ENCODE peak calls at places on chromosomes 4 and X, in seven cellular contexts. Y, K, F, M, I, X and P are unnamed samples.

GRCh38 chr4:17771284-17771908 is 10.0 kb downstream of the FAM184B start:
- DNase-seq in Y (no peak), K (no peak), F (no peak), M (no peak), I (no peak), X (no peak), P (no peak)

GRCh38 chr4:41061482-41062185 is 152.7 kb downstream of the APBB2 start:
- DNase-seq in Y (no peak), K (no peak), F (no peak), M (peak), I (no peak), X (no peak), P (peak)

GRCh38 chr4:180799798-180800197 is 1443.4 kb upstream of the TENM3 start:
- DNase-seq in Y (no peak), K (no peak), F (no peak), M (peak), I (no peak), X (no peak), P (no peak)

GRCh38 chr4:8225704-8226443 is 26.8 kb downstream of the SH3TC1 start:
- DNase-seq in Y (no peak), K (no peak), F (peak), M (no peak), I (no peak), X (peak), P (no peak)

GRCh38 chrX:97743014-97743413 is 859.3 kb downstream of the RPA4 start:
- DNase-seq in Y (no peak), K (no peak), F (peak), M (no peak), I (no peak), X (peak), P (no peak)

GRCh38 chrX:129693343-129693742 is 38.6 kb upstream of the APLN start:
- DNase-seq in Y (no peak), K (no peak), F (no peak), M (no peak), I (no peak), X (no peak), P (no peak)

GRCh38 chrX:1165535-1166196 is 46.8 kb downstream of the CRLF2 start:
- DNase-seq in Y (no peak), K (no peak), F (peak), M (no peak), I (no peak), X (peak), P (no peak)

GRCh38 chr4:139950568-139950967 is 203.4 kb downstream of the MAML3 start:
- DNase-seq in Y (no peak), K (no peak), F (no peak), M (no peak), I (no peak), X (no peak), P (no peak)

GRCh38 chr4:174340714-174341113 is 57.0 kb downstream of the CEP44 start:
- DNase-seq in Y (no peak), K (peak), F (no peak), M (no peak), I (no peak), X (peak), P (peak)

GRCh38 chr4:182144621-182145359 is 98.4 kb upstream of the TENM3 start:
- DNase-seq in Y (no peak), K (no peak), F (peak), M (peak), I (peak), X (no peak), P (peak)

GRCh38 chrX:10821293-10821692 is 200.9 kb upstream of the MID1 start:
- DNase-seq in Y (no peak), K (no peak), F (no peak), M (no peak), I (no peak), X (no peak), P (no peak)

GRCh38 chr4:69833251-69833650 is 26.7 kb downstream of the SULT1E1 start:
- DNase-seq in Y (no peak), K (no peak), F (no peak), M (no peak), I (no peak), X (no peak), P (no peak)

GRCh38 chr4:102497986-102498385 is 3.2 kb upstream of the NFKB1 start:
- DNase-seq in Y (no peak), K (no peak), F (no peak), M (no peak), I (no peak), X (no peak), P (peak)

GRCh38 chr4:113711883-113712662 is 49.5 kb downstream of the CAMK2D start:
- DNase-seq in Y (no peak), K (no peak), F (no peak), M (no peak), I (no peak), X (no peak), P (no peak)
- H3K4me3 ChIP-seq in Y (no peak), K (no peak), F (no peak), M (no peak), I (no peak), X (no peak), P (no peak)

GRCh38 chr4:153084249-153084648 is 120.0 kb upstream of the TRIM2 start:
- DNase-seq in Y (no peak), K (no peak), F (no peak), M (no peak), I (no peak), X (no peak), P (no peak)
- TF ChIP-seq CTCF in Y (no peak), K (no peak), F (no peak), M (no peak), I (no peak), X (no peak), P (no peak)

GRCh38 chr4:2799971-2800690 is 7.2 kb downstream of the SH3BP2 start:
- DNase-seq in Y (no peak), K (no peak), F (no peak), M (no peak), I (peak), X (no peak), P (peak)
- H3K4me3 ChIP-seq in Y (peak), K (no peak), F (no peak), M (no peak), I (no peak), X (no peak), P (no peak)

GRCh38 chrX:69119122-69119521 is 46.1 kb downstream of the PJA1 start:
- DNase-seq in Y (no peak), K (no peak), F (peak), M (no peak), I (no peak), X (no peak), P (no peak)
- TF ChIP-seq CTCF in Y (no peak), K (no peak), F (peak), M (no peak), I (no peak), X (no peak), P (no peak)

GRCh38 chr4:83704786-83705185 is 168.9 kb downstream of the GPAT3 start:
- DNase-seq in Y (no peak), K (no peak), F (no peak), M (no peak), I (no peak), X (no peak), P (no peak)

GRCh38 chr4:83709627-83710026 is 173.7 kb downstream of the GPAT3 start:
- DNase-seq in Y (no peak), K (no peak), F (no peak), M (no peak), I (no peak), X (no peak), P (no peak)

GRCh38 chr4:83708500-83709175 is 172.7 kb downstream of the GPAT3 start:
- DNase-seq in Y (no peak), K (no peak), F (no peak), M (no peak), I (no peak), X (no peak), P (no peak)
- H3K4me3 ChIP-seq in Y (no peak), K (no peak), F (no peak), M (no peak), I (no peak), X (no peak), P (no peak)

GRCh38 chr4:10173039-10173753 is 56.6 kb upstream of the WDR1 start:
- DNase-seq in Y (no peak), K (no peak), F (peak), M (peak), I (no peak), X (no peak), P (no peak)
- TF ChIP-seq CTCF in Y (no peak), K (no peak), F (peak), M (peak), I (no peak), X (no peak), P (peak)

DNA sequence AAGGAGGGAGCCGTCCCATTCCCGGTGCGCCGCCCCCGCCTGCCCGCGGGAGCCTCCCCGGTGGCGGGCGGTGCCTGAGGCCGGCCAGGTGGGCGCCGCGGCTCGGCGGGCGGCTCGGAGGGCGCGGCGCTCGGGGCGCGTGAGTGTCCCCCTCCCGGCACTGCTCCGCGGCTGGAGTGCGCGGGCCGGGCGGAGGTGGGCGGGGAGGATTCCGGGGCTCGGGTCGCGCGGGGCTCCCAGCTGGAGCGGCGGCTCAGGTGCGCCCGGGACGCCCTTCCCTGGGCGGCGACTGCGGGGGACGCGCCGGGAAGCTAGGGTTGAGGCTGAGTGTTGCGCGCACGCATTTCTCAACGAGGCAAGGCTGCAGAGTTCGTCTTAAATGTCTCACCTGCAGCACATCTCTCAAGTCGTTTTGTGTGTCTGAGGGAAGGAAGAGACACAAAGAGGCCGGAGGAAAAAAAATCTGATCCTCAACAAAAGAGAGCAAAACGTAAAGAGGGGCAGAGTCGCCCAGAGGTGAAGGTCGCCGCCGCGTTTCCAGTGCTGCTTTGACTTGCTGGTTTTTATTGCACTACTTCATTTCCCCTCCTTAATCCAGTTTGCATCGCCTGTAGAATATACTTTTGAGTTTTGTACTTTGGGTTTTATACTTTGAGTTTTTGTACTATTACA is 106.7 kb upstream of the STOX2 start:
- DNase-seq in Y (no peak), K (no peak), F (peak), M (no peak), I (no peak), X (no peak), P (no peak)
- H3K4me3 ChIP-seq in Y (peak), K (no peak), F (peak), M (peak), I (peak), X (peak), P (no peak)